ENCODE peak calls at places on chromosomes 4 and X, in ten cellular contexts. One of them, this sample, is unnamed.
A peak's percentile ranks its signal among the peaks of the same experiment; 100 is the strongest.

GRCh38 chr4:68673143-68673542 is 2.7 kb upstream of the UGT2B15 start:
- DNase-seq in GM12878: no peak
- DNase-seq in A549: no peak
- DNase-seq in IMR-90: no peak
- DNase-seq in prostate gland: no peak
- DNase-seq in right lobe of liver: no peak
- DNase-seq in heart left ventricle: no peak
- DNase-seq in thyroid gland: no peak
- DNase-seq in lower leg skin: no peak
- DNase-seq in gastrocnemius medialis: no peak
- DNase-seq in this sample: no peak

GRCh38 chrX:78957768-78958130 is 12.6 kb downstream of the P2RY10 start:
- DNase-seq in gastrocnemius medialis: no peak
- DNase-seq in heart left ventricle: no peak
- DNase-seq in GM12878: peak; percentile 93
- DNase-seq in A549: no peak
- DNase-seq in thyroid gland: no peak
- DNase-seq in prostate gland: no peak
- DNase-seq in right lobe of liver: no peak
- DNase-seq in lower leg skin: no peak
- DNase-seq in IMR-90: no peak
- DNase-seq in this sample: no peak

GRCh38 chr4:98518555-98519267 is 139.7 kb downstream of the TSPAN5 start:
- DNase-seq in lower leg skin: no peak
- DNase-seq in prostate gland: no peak
- DNase-seq in heart left ventricle: no peak
- DNase-seq in right lobe of liver: no peak
- DNase-seq in gastrocnemius medialis: no peak
- DNase-seq in thyroid gland: no peak
- DNase-seq in IMR-90: no peak
- DNase-seq in A549: no peak
- DNase-seq in GM12878: peak; percentile 19
- DNase-seq in this sample: no peak

GRCh38 chr4:73538162-73538561 is 56.6 kb downstream of the AFM start:
- DNase-seq in prostate gland: no peak
- DNase-seq in A549: no peak
- DNase-seq in heart left ventricle: no peak
- DNase-seq in IMR-90: no peak
- DNase-seq in GM12878: peak; percentile 20
- DNase-seq in right lobe of liver: no peak
- DNase-seq in gastrocnemius medialis: no peak
- DNase-seq in thyroid gland: no peak
- DNase-seq in lower leg skin: no peak
- DNase-seq in this sample: no peak

GRCh38 chrX:110251961-110252360 is 65.9 kb downstream of the AMMECR1 start:
- DNase-seq in IMR-90: no peak
- DNase-seq in gastrocnemius medialis: no peak
- DNase-seq in A549: no peak
- DNase-seq in GM12878: no peak
- DNase-seq in lower leg skin: no peak
- DNase-seq in prostate gland: no peak
- DNase-seq in heart left ventricle: no peak
- DNase-seq in thyroid gland: no peak
- DNase-seq in right lobe of liver: no peak
- DNase-seq in this sample: no peak

GRCh38 chrX:129695937-129696336 is 41.2 kb upstream of the APLN start:
- DNase-seq in GM12878: no peak
- DNase-seq in heart left ventricle: no peak
- DNase-seq in A549: no peak
- DNase-seq in prostate gland: no peak
- DNase-seq in thyroid gland: no peak
- DNase-seq in IMR-90: no peak
- DNase-seq in right lobe of liver: no peak
- DNase-seq in lower leg skin: no peak
- DNase-seq in gastrocnemius medialis: no peak
- DNase-seq in this sample: no peak

GRCh38 chr4:177554966-177555574 is 112.8 kb upstream of the AGA start:
- DNase-seq in heart left ventricle: no peak
- DNase-seq in prostate gland: no peak
- DNase-seq in gastrocnemius medialis: no peak
- DNase-seq in IMR-90: peak; percentile 50
- DNase-seq in thyroid gland: peak; percentile 11
- DNase-seq in A549: no peak
- DNase-seq in lower leg skin: no peak
- DNase-seq in GM12878: no peak
- DNase-seq in right lobe of liver: no peak
- DNase-seq in this sample: peak; percentile 3

GRCh38 chrX:64850371-64851082 is 125.7 kb downstream of the ZC4H2 start:
- DNase-seq in prostate gland: no peak
- DNase-seq in thyroid gland: no peak
- DNase-seq in GM12878: no peak
- DNase-seq in right lobe of liver: no peak
- DNase-seq in heart left ventricle: no peak
- DNase-seq in lower leg skin: no peak
- DNase-seq in A549: no peak
- DNase-seq in IMR-90: no peak
- DNase-seq in gastrocnemius medialis: no peak
- DNase-seq in this sample: no peak

GRCh38 chr4:133146574-133147198 is 2.4 kb upstream of the PCDH10 start:
- DNase-seq in thyroid gland: peak; percentile 43
- DNase-seq in A549: no peak
- DNase-seq in right lobe of liver: no peak
- DNase-seq in IMR-90: peak; percentile 40
- DNase-seq in lower leg skin: no peak
- DNase-seq in GM12878: no peak
- DNase-seq in gastrocnemius medialis: no peak
- DNase-seq in prostate gland: no peak
- DNase-seq in heart left ventricle: no peak
- DNase-seq in this sample: no peak

GRCh38 chr4:180942367-180942916 is 1300.8 kb upstream of the TENM3 start:
- DNase-seq in A549: no peak
- DNase-seq in thyroid gland: no peak
- DNase-seq in IMR-90: no peak
- DNase-seq in prostate gland: no peak
- DNase-seq in right lobe of liver: no peak
- DNase-seq in lower leg skin: no peak
- DNase-seq in GM12878: no peak
- DNase-seq in heart left ventricle: no peak
- DNase-seq in gastrocnemius medialis: no peak
- DNase-seq in this sample: no peak

GRCh38 chr4:177492022-177492421 is 49.8 kb upstream of the AGA start:
- DNase-seq in A549: no peak
- DNase-seq in IMR-90: peak; percentile 45
- DNase-seq in prostate gland: no peak
- DNase-seq in thyroid gland: no peak
- DNase-seq in gastrocnemius medialis: no peak
- DNase-seq in right lobe of liver: no peak
- DNase-seq in lower leg skin: no peak
- DNase-seq in GM12878: no peak
- DNase-seq in heart left ventricle: no peak
- DNase-seq in this sample: no peak

GRCh38 chr4:7985072-7985471 is 45.4 kb upstream of the AFAP1 start:
- DNase-seq in GM12878: no peak
- DNase-seq in lower leg skin: no peak
- DNase-seq in gastrocnemius medialis: no peak
- DNase-seq in thyroid gland: no peak
- DNase-seq in prostate gland: no peak
- DNase-seq in A549: no peak
- DNase-seq in heart left ventricle: no peak
- DNase-seq in right lobe of liver: no peak
- DNase-seq in IMR-90: no peak
- DNase-seq in this sample: no peak

GRCh38 chr4:168615294-168615693 is 118.4 kb downstream of the PALLD start:
- DNase-seq in lower leg skin: no peak
- DNase-seq in right lobe of liver: no peak
- DNase-seq in gastrocnemius medialis: no peak
- DNase-seq in thyroid gland: no peak
- DNase-seq in heart left ventricle: no peak
- DNase-seq in A549: no peak
- DNase-seq in GM12878: no peak
- DNase-seq in IMR-90: peak; percentile 57
- DNase-seq in prostate gland: no peak
- DNase-seq in this sample: no peak

GRCh38 chr4:99886146-99886545 is 8.1 kb downstream of the LAMTOR3 start:
- DNase-seq in thyroid gland: no peak
- DNase-seq in IMR-90: peak; percentile 65
- DNase-seq in A549: no peak
- DNase-seq in prostate gland: no peak
- DNase-seq in heart left ventricle: no peak
- DNase-seq in lower leg skin: no peak
- DNase-seq in right lobe of liver: no peak
- DNase-seq in GM12878: no peak
- DNase-seq in gastrocnemius medialis: no peak
- DNase-seq in this sample: no peak

GRCh38 chrX:48802089-48802812 is 384 bp downstream of the HDAC6 start:
- DNase-seq in IMR-90: peak; percentile 60
- DNase-seq in right lobe of liver: peak; percentile 90
- DNase-seq in prostate gland: peak; percentile 77
- DNase-seq in lower leg skin: peak; percentile 84
- DNase-seq in gastrocnemius medialis: peak; percentile 82
- DNase-seq in A549: peak; percentile 86
- DNase-seq in thyroid gland: peak; percentile 90
- DNase-seq in GM12878: peak; percentile 40
- DNase-seq in heart left ventricle: peak; percentile 75
- DNase-seq in this sample: peak; percentile 47
- TF ChIP-seq POLR2A in IMR-90: peak; percentile 63
- TF ChIP-seq POLR2A in right lobe of liver: peak; percentile 87
- TF ChIP-seq POLR2A in prostate gland: peak; percentile 63
- TF ChIP-seq POLR2A in lower leg skin: no peak
- TF ChIP-seq POLR2A in gastrocnemius medialis: peak; percentile 76
- TF ChIP-seq POLR2A in A549: peak; percentile 50
- TF ChIP-seq POLR2A in thyroid gland: peak; percentile 68
- TF ChIP-seq POLR2A in GM12878: peak; percentile 66
- TF ChIP-seq POLR2A in heart left ventricle: peak; percentile 61
- TF ChIP-seq POLR2A in this sample: no peak

GRCh38 chr4:121216438-121216837 is 52.3 kb upstream of the TNIP3 start:
- DNase-seq in gastrocnemius medialis: no peak
- DNase-seq in IMR-90: no peak
- DNase-seq in lower leg skin: no peak
- DNase-seq in GM12878: no peak
- DNase-seq in right lobe of liver: no peak
- DNase-seq in heart left ventricle: no peak
- DNase-seq in prostate gland: no peak
- DNase-seq in A549: no peak
- DNase-seq in thyroid gland: no peak
- DNase-seq in this sample: no peak
- TF ChIP-seq POLR2A in gastrocnemius medialis: no peak
- TF ChIP-seq POLR2A in IMR-90: no peak
- TF ChIP-seq POLR2A in lower leg skin: no peak
- TF ChIP-seq POLR2A in GM12878: no peak
- TF ChIP-seq POLR2A in right lobe of liver: no peak
- TF ChIP-seq POLR2A in heart left ventricle: no peak
- TF ChIP-seq POLR2A in prostate gland: no peak
- TF ChIP-seq POLR2A in A549: no peak
- TF ChIP-seq POLR2A in thyroid gland: no peak
- TF ChIP-seq POLR2A in this sample: no peak

GRCh38 chr4:17811078-17811603 is 362 bp downstream of the NCAPG start:
- DNase-seq in GM12878: no peak
- DNase-seq in lower leg skin: no peak
- DNase-seq in thyroid gland: no peak
- DNase-seq in right lobe of liver: peak; percentile 62
- DNase-seq in prostate gland: no peak
- DNase-seq in gastrocnemius medialis: peak; percentile 17
- DNase-seq in heart left ventricle: peak; percentile 18
- DNase-seq in A549: no peak
- DNase-seq in IMR-90: no peak
- DNase-seq in this sample: no peak

GRCh38 chr4:17809667-17810066 is 890 bp downstream of the DCAF16 start:
- DNase-seq in IMR-90: no peak
- DNase-seq in heart left ventricle: no peak
- DNase-seq in prostate gland: no peak
- DNase-seq in thyroid gland: no peak
- DNase-seq in GM12878: no peak
- DNase-seq in right lobe of liver: no peak
- DNase-seq in gastrocnemius medialis: no peak
- DNase-seq in lower leg skin: no peak
- DNase-seq in A549: no peak
- DNase-seq in this sample: no peak

GRCh38 chr4:17812125-17812524 is 1.3 kb downstream of the NCAPG start:
- DNase-seq in lower leg skin: no peak
- DNase-seq in heart left ventricle: no peak
- DNase-seq in IMR-90: no peak
- DNase-seq in prostate gland: no peak
- DNase-seq in A549: no peak
- DNase-seq in gastrocnemius medialis: no peak
- DNase-seq in GM12878: no peak
- DNase-seq in right lobe of liver: no peak
- DNase-seq in thyroid gland: no peak
- DNase-seq in this sample: no peak

GRCh38 chr4:17812801-17813200 is 2.0 kb downstream of the NCAPG start:
- DNase-seq in right lobe of liver: no peak
- DNase-seq in heart left ventricle: no peak
- DNase-seq in prostate gland: no peak
- DNase-seq in thyroid gland: no peak
- DNase-seq in gastrocnemius medialis: no peak
- DNase-seq in GM12878: no peak
- DNase-seq in A549: no peak
- DNase-seq in IMR-90: no peak
- DNase-seq in lower leg skin: no peak
- DNase-seq in this sample: no peak

DNA sequence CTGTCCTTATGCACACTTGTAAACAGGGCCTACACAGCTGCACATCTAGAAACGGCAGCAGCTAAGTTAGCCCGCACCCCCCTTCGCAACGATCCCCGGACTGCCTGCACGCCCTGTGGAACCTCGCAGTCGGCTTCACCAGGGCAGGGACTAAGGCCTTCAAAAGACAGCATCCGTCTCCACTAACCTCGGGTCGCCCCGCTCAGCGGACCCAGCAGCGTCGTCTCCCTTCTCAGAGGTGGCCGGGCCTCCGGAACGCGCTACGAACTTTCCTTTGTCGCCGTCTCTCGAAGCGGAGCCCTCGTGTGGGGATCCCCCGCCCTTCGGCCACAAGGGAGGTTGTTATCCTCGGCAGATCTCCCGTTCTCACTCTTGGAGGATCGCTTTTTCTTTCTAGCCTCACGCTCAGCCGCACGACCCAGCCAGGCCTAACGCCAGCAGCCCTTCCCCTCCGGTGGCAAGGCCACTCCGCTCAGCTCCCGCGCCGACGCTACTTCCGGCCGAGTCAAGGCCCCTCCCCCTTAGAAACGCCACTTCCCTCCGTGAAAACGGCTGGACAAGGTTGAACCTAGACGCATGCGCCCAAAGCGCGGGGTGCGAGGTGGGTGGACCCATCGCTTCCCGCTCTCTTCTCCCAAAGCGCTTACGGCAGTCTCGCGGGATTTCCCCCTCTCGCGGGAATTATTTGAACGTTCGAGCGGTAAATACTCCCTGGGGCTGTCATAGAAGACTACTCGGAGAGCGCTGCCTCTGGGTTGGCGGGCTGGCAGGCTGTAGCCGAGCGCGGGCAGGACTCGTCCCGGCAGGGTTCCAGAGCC is at the start of the genes DCAF16 and NCAPG:
- DNase-seq in IMR-90: peak; percentile 99
- DNase-seq in right lobe of liver: peak; percentile 100
- DNase-seq in prostate gland: peak; percentile 99
- DNase-seq in lower leg skin: peak; percentile 99
- DNase-seq in thyroid gland: peak; percentile 99
- DNase-seq in gastrocnemius medialis: peak; percentile 99
- DNase-seq in heart left ventricle: peak; percentile 100
- DNase-seq in GM12878: peak; percentile 98
- DNase-seq in A549: peak; percentile 81
- DNase-seq in this sample: peak; percentile 59
- TF ChIP-seq POLR2A in IMR-90: peak; percentile 97
- TF ChIP-seq POLR2A in right lobe of liver: peak; percentile 97
- TF ChIP-seq POLR2A in prostate gland: peak; percentile 98
- TF ChIP-seq POLR2A in lower leg skin: peak; percentile 95
- TF ChIP-seq POLR2A in thyroid gland: peak; percentile 98
- TF ChIP-seq POLR2A in gastrocnemius medialis: peak; percentile 95
- TF ChIP-seq POLR2A in heart left ventricle: peak; percentile 94
- TF ChIP-seq POLR2A in GM12878: peak; percentile 100
- TF ChIP-seq POLR2A in A549: peak; percentile 91
- TF ChIP-seq POLR2A in this sample: peak; percentile 98

GRCh38 chr4:2008921-2009650 is at the start of gene NELFA:
- DNase-seq in IMR-90: peak; percentile 91
- DNase-seq in heart left ventricle: peak; percentile 95
- DNase-seq in GM12878: peak; percentile 57
- DNase-seq in thyroid gland: peak; percentile 97
- DNase-seq in right lobe of liver: peak; percentile 98
- DNase-seq in lower leg skin: peak; percentile 91
- DNase-seq in A549: peak; percentile 82
- DNase-seq in gastrocnemius medialis: peak; percentile 93
- DNase-seq in prostate gland: peak; percentile 97
- DNase-seq in this sample: peak; percentile 77
- TF ChIP-seq POLR2A in IMR-90: peak; percentile 18
- TF ChIP-seq POLR2A in heart left ventricle: peak; percentile 76
- TF ChIP-seq POLR2A in GM12878: peak; percentile 90
- TF ChIP-seq POLR2A in thyroid gland: peak; percentile 90
- TF ChIP-seq POLR2A in right lobe of liver: peak; percentile 83
- TF ChIP-seq POLR2A in lower leg skin: no peak
- TF ChIP-seq POLR2A in A549: peak; percentile 82
- TF ChIP-seq POLR2A in gastrocnemius medialis: peak; percentile 92
- TF ChIP-seq POLR2A in prostate gland: peak; percentile 76
- TF ChIP-seq POLR2A in this sample: peak; percentile 71

This sample was measured in H54.